ENCODE peak calls at places on chromosomes 6 and 20, in ten cellular contexts. One of them, this sample, is unnamed.
A peak's percentile ranks its signal among the peaks of the same experiment; 100 is the strongest.

GRCh38 chr6:168962886-168963285 is 290.8 kb downstream of the THBS2 start:
- DNase-seq in suprapubic skin: no peak
- DNase-seq in mesendoderm: no peak
- DNase-seq in neural progenitor cell: no peak
- DNase-seq in AG04450: no peak
- DNase-seq in aorta: peak; percentile 78
- DNase-seq in CD8-positive, alpha-beta T cell: no peak
- DNase-seq in cardiac muscle cell: peak; percentile 43
- DNase-seq in CD8-positive, alpha-beta memory T cell: no peak
- DNase-seq in upper lobe of left lung: no peak
- DNase-seq in this sample: peak; percentile 40

GRCh38 chr6:64074981-64075380 is 439.4 kb downstream of the PHF3 start:
- DNase-seq in cardiac muscle cell: no peak
- DNase-seq in AG04450: no peak
- DNase-seq in neural progenitor cell: no peak
- DNase-seq in mesendoderm: no peak
- DNase-seq in upper lobe of left lung: no peak
- DNase-seq in CD8-positive, alpha-beta memory T cell: no peak
- DNase-seq in CD8-positive, alpha-beta T cell: no peak
- DNase-seq in aorta: no peak
- DNase-seq in suprapubic skin: no peak
- DNase-seq in this sample: no peak

GRCh38 chr20:44584103-44584690 is 1.8 kb downstream of the PKIG start:
- DNase-seq in suprapubic skin: no peak
- DNase-seq in cardiac muscle cell: no peak
- DNase-seq in upper lobe of left lung: no peak
- DNase-seq in AG04450: no peak
- DNase-seq in neural progenitor cell: no peak
- DNase-seq in aorta: no peak
- DNase-seq in mesendoderm: no peak
- DNase-seq in CD8-positive, alpha-beta memory T cell: no peak
- DNase-seq in CD8-positive, alpha-beta T cell: no peak
- DNase-seq in this sample: no peak

GRCh38 chr6:41896280-41896679 is 1.1 kb upstream of the USP49 start:
- DNase-seq in neural progenitor cell: no peak
- DNase-seq in CD8-positive, alpha-beta memory T cell: no peak
- DNase-seq in AG04450: no peak
- DNase-seq in CD8-positive, alpha-beta T cell: no peak
- DNase-seq in mesendoderm: no peak
- DNase-seq in upper lobe of left lung: no peak
- DNase-seq in suprapubic skin: no peak
- DNase-seq in aorta: no peak
- DNase-seq in cardiac muscle cell: no peak
- DNase-seq in this sample: no peak

GRCh38 chr20:23005761-23006160 is 29.4 kb upstream of the SSTR4 start:
- DNase-seq in AG04450: no peak
- DNase-seq in CD8-positive, alpha-beta T cell: no peak
- DNase-seq in mesendoderm: no peak
- DNase-seq in upper lobe of left lung: no peak
- DNase-seq in neural progenitor cell: no peak
- DNase-seq in suprapubic skin: no peak
- DNase-seq in CD8-positive, alpha-beta memory T cell: no peak
- DNase-seq in cardiac muscle cell: peak; percentile 73
- DNase-seq in aorta: no peak
- DNase-seq in this sample: no peak

GRCh38 chr6:56246941-56247653 is at the start of gene COL21A1:
- DNase-seq in mesendoderm: peak; percentile 93
- DNase-seq in neural progenitor cell: peak; percentile 89
- DNase-seq in AG04450: no peak
- DNase-seq in suprapubic skin: peak; percentile 76
- DNase-seq in aorta: peak; percentile 92
- DNase-seq in upper lobe of left lung: peak; percentile 44
- DNase-seq in CD8-positive, alpha-beta memory T cell: no peak
- DNase-seq in CD8-positive, alpha-beta T cell: no peak
- DNase-seq in cardiac muscle cell: peak; percentile 60
- DNase-seq in this sample: peak; percentile 39

GRCh38 chr6:111798281-111798725 is 74.9 kb downstream of the FYN start:
- DNase-seq in CD8-positive, alpha-beta T cell: no peak
- DNase-seq in AG04450: no peak
- DNase-seq in CD8-positive, alpha-beta memory T cell: no peak
- DNase-seq in upper lobe of left lung: no peak
- DNase-seq in aorta: no peak
- DNase-seq in neural progenitor cell: no peak
- DNase-seq in mesendoderm: no peak
- DNase-seq in suprapubic skin: no peak
- DNase-seq in cardiac muscle cell: no peak
- DNase-seq in this sample: no peak

GRCh38 chr6:13760948-13761347 is 49.3 kb upstream of the RANBP9 start:
- DNase-seq in CD8-positive, alpha-beta T cell: no peak
- DNase-seq in suprapubic skin: no peak
- DNase-seq in neural progenitor cell: no peak
- DNase-seq in mesendoderm: no peak
- DNase-seq in cardiac muscle cell: peak; percentile 87
- DNase-seq in AG04450: no peak
- DNase-seq in CD8-positive, alpha-beta memory T cell: no peak
- DNase-seq in upper lobe of left lung: peak; percentile 54
- DNase-seq in aorta: no peak
- DNase-seq in this sample: peak; percentile 46

GRCh38 chr6:36386495-36387439 is 702 bp downstream of the ETV7 start:
- DNase-seq in CD8-positive, alpha-beta memory T cell: peak; percentile 53
- DNase-seq in AG04450: peak; percentile 4
- DNase-seq in CD8-positive, alpha-beta T cell: peak; percentile 13
- DNase-seq in upper lobe of left lung: peak; percentile 44
- DNase-seq in suprapubic skin: peak; percentile 80
- DNase-seq in cardiac muscle cell: peak; percentile 75
- DNase-seq in mesendoderm: peak; percentile 56
- DNase-seq in aorta: peak; percentile 77
- DNase-seq in neural progenitor cell: peak; percentile 61
- DNase-seq in this sample: no peak

GRCh38 chr6:136979206-136979605 is 57.1 kb downstream of the SLC35D3 start:
- DNase-seq in neural progenitor cell: no peak
- DNase-seq in CD8-positive, alpha-beta memory T cell: no peak
- DNase-seq in AG04450: no peak
- DNase-seq in CD8-positive, alpha-beta T cell: no peak
- DNase-seq in cardiac muscle cell: no peak
- DNase-seq in upper lobe of left lung: no peak
- DNase-seq in aorta: no peak
- DNase-seq in suprapubic skin: no peak
- DNase-seq in mesendoderm: no peak
- DNase-seq in this sample: no peak

GRCh38 chr6:108518714-108519576 is 41.8 kb upstream of the FOXO3 start:
- DNase-seq in mesendoderm: peak; percentile 60
- DNase-seq in CD8-positive, alpha-beta T cell: no peak
- DNase-seq in CD8-positive, alpha-beta memory T cell: no peak
- DNase-seq in neural progenitor cell: peak; percentile 52
- DNase-seq in AG04450: no peak
- DNase-seq in upper lobe of left lung: no peak
- DNase-seq in cardiac muscle cell: peak; percentile 40
- DNase-seq in suprapubic skin: no peak
- DNase-seq in aorta: no peak
- DNase-seq in this sample: no peak

GRCh38 chr6:35297541-35298481 is at the start of gene DEF6:
- DNase-seq in AG04450: peak; percentile 60
- DNase-seq in CD8-positive, alpha-beta T cell: peak; percentile 89
- DNase-seq in CD8-positive, alpha-beta memory T cell: peak; percentile 92
- DNase-seq in cardiac muscle cell: peak; percentile 90
- DNase-seq in neural progenitor cell: peak; percentile 90
- DNase-seq in suprapubic skin: peak; percentile 88
- DNase-seq in aorta: peak; percentile 89
- DNase-seq in upper lobe of left lung: peak; percentile 95
- DNase-seq in mesendoderm: peak; percentile 94
- DNase-seq in this sample: peak; percentile 70

GRCh38 chr6:437042-437402 is 45.5 kb downstream of the IRF4 start:
- DNase-seq in CD8-positive, alpha-beta memory T cell: no peak
- DNase-seq in cardiac muscle cell: no peak
- DNase-seq in neural progenitor cell: no peak
- DNase-seq in suprapubic skin: no peak
- DNase-seq in upper lobe of left lung: no peak
- DNase-seq in mesendoderm: no peak
- DNase-seq in aorta: no peak
- DNase-seq in CD8-positive, alpha-beta T cell: no peak
- DNase-seq in AG04450: no peak
- DNase-seq in this sample: no peak

GRCh38 chr6:140908505-140908904 is 1224.2 kb upstream of the GJE1 start:
- DNase-seq in mesendoderm: no peak
- DNase-seq in cardiac muscle cell: no peak
- DNase-seq in aorta: peak; percentile 49
- DNase-seq in suprapubic skin: no peak
- DNase-seq in AG04450: no peak
- DNase-seq in upper lobe of left lung: no peak
- DNase-seq in neural progenitor cell: no peak
- DNase-seq in CD8-positive, alpha-beta T cell: no peak
- DNase-seq in CD8-positive, alpha-beta memory T cell: peak; percentile 22
- DNase-seq in this sample: no peak

GRCh38 chr20:57840504-57841296 is 130.9 kb upstream of the PMEPA1 start:
- DNase-seq in CD8-positive, alpha-beta T cell: no peak
- DNase-seq in neural progenitor cell: no peak
- DNase-seq in upper lobe of left lung: no peak
- DNase-seq in aorta: no peak
- DNase-seq in suprapubic skin: no peak
- DNase-seq in cardiac muscle cell: no peak
- DNase-seq in mesendoderm: no peak
- DNase-seq in AG04450: no peak
- DNase-seq in CD8-positive, alpha-beta memory T cell: no peak
- DNase-seq in this sample: no peak

DNA sequence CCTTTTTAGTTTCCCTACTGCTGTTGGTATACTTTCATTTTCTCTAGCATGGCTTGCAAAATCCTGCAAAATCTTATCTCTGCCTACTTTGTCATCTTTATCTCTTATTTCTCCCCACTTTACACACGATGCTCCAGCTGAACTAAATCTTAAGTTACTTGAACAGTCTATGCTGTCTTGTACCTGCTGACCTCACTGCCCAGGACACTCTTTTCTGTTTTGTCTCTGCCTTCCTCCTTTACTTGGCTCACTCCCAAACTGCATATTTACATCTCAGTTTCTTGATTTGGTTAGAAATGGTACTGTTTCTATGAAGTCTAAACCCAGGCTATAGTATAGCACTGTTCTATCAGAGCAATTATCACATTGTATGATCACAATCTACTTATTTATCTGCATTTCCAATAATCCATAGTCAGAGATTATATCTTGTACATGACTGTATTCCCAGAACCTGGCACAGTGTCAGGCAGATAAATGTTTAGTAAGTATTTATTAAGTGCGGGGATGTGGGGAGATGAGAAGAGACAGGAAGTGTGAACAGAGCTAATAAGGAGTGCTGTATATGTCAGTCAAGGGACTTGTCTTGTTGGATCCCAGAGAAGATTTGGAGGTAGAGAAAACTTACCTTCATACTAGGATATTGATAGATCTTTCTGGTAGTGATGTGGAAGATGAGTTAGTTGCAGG is 57.6 kb downstream of the ADGRG6 start:
- DNase-seq in suprapubic skin: no peak
- DNase-seq in aorta: no peak
- DNase-seq in upper lobe of left lung: no peak
- DNase-seq in neural progenitor cell: no peak
- DNase-seq in AG04450: no peak
- DNase-seq in cardiac muscle cell: peak; percentile 36
- DNase-seq in CD8-positive, alpha-beta memory T cell: no peak
- DNase-seq in mesendoderm: no peak
- DNase-seq in CD8-positive, alpha-beta T cell: no peak
- DNase-seq in this sample: no peak
- H3K4me3 ChIP-seq in suprapubic skin: no peak overlapping the region
- H3K4me3 ChIP-seq in aorta: no peak overlapping the region
- H3K4me3 ChIP-seq in upper lobe of left lung: no peak overlapping the region
- H3K4me3 ChIP-seq in neural progenitor cell: no peak overlapping the region
- H3K4me3 ChIP-seq in AG04450: no peak overlapping the region
- H3K4me3 ChIP-seq in cardiac muscle cell: no peak overlapping the region
- H3K4me3 ChIP-seq in CD8-positive, alpha-beta memory T cell: no peak overlapping the region
- H3K4me3 ChIP-seq in mesendoderm: no peak overlapping the region
- H3K4me3 ChIP-seq in CD8-positive, alpha-beta T cell: no peak overlapping the region
- H3K4me3 ChIP-seq in this sample: no peak overlapping the region

GRCh38 chr6:19050765-19051164 is 663.6 kb downstream of the RNF144B start:
- DNase-seq in AG04450: no peak
- DNase-seq in neural progenitor cell: no peak
- DNase-seq in CD8-positive, alpha-beta memory T cell: no peak
- DNase-seq in upper lobe of left lung: no peak
- DNase-seq in CD8-positive, alpha-beta T cell: no peak
- DNase-seq in mesendoderm: no peak
- DNase-seq in aorta: peak; percentile 31
- DNase-seq in cardiac muscle cell: no peak
- DNase-seq in suprapubic skin: no peak
- DNase-seq in this sample: no peak

DNA sequence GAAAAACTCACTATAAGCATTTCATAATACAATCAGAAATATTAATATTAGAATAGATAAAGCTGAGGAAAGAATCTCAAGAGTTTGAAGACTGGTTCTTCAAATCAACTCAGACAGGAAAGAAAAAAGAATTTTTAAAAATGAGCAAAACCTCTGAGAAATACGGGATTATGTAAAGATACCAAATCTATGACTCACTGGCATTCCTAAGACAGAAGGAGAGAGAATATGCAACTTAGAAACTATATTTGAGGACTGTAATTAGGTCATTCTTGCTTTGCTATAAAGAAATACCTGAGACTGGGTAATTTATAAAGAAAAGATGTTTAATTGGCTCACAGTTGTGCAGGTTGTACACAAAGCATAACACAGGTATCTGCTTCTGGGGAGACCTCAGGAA is 665.1 kb downstream of the RNF144B start:
- DNase-seq in upper lobe of left lung: no peak
- DNase-seq in suprapubic skin: no peak
- DNase-seq in aorta: no peak
- DNase-seq in CD8-positive, alpha-beta T cell: no peak
- DNase-seq in neural progenitor cell: no peak
- DNase-seq in cardiac muscle cell: peak; percentile 33
- DNase-seq in mesendoderm: peak; percentile 39
- DNase-seq in AG04450: no peak
- DNase-seq in CD8-positive, alpha-beta memory T cell: no peak
- DNase-seq in this sample: no peak
- H3K27me3 ChIP-seq in upper lobe of left lung: no peaks in the 10 kb centered on the region
- H3K27me3 ChIP-seq in suprapubic skin: no peaks in the 10 kb centered on the region
- H3K27me3 ChIP-seq in aorta: no peaks in the 10 kb centered on the region
- H3K27me3 ChIP-seq in CD8-positive, alpha-beta T cell: no peaks in the 10 kb centered on the region
- H3K27me3 ChIP-seq in neural progenitor cell: no peaks in the 10 kb centered on the region
- H3K27me3 ChIP-seq in cardiac muscle cell: no peaks in the 10 kb centered on the region
- H3K27me3 ChIP-seq in mesendoderm: no peaks in the 10 kb centered on the region
- H3K27me3 ChIP-seq in AG04450: no peaks in the 10 kb centered on the region
- H3K27me3 ChIP-seq in CD8-positive, alpha-beta memory T cell: no peaks in the 10 kb centered on the region
- H3K27me3 ChIP-seq in this sample: no peaks in the 10 kb centered on the region

GRCh38 chr20:3857405-3857804 is 10.8 kb downstream of the MAVS start:
- DNase-seq in AG04450: no peak
- DNase-seq in cardiac muscle cell: no peak
- DNase-seq in suprapubic skin: no peak
- DNase-seq in neural progenitor cell: no peak
- DNase-seq in mesendoderm: no peak
- DNase-seq in CD8-positive, alpha-beta memory T cell: no peak
- DNase-seq in aorta: no peak
- DNase-seq in CD8-positive, alpha-beta T cell: no peak
- DNase-seq in upper lobe of left lung: no peak
- DNase-seq in this sample: no peak
- H3K4me3 ChIP-seq in AG04450: no peak overlapping the region
- H3K4me3 ChIP-seq in cardiac muscle cell: no peak overlapping the region
- H3K4me3 ChIP-seq in suprapubic skin: no peak overlapping the region
- H3K4me3 ChIP-seq in neural progenitor cell: no peak overlapping the region
- H3K4me3 ChIP-seq in mesendoderm: no peak overlapping the region
- H3K4me3 ChIP-seq in CD8-positive, alpha-beta memory T cell: no peak overlapping the region
- H3K4me3 ChIP-seq in aorta: no peak overlapping the region
- H3K4me3 ChIP-seq in CD8-positive, alpha-beta T cell: no peak overlapping the region
- H3K4me3 ChIP-seq in upper lobe of left lung: no peak overlapping the region
- H3K4me3 ChIP-seq in this sample: no peak overlapping the region

GRCh38 chr20:48180637-48181036 is 395.4 kb upstream of the SULF2 start:
- DNase-seq in mesendoderm: no peak
- DNase-seq in neural progenitor cell: no peak
- DNase-seq in suprapubic skin: no peak
- DNase-seq in upper lobe of left lung: no peak
- DNase-seq in CD8-positive, alpha-beta T cell: no peak
- DNase-seq in cardiac muscle cell: peak; percentile 21
- DNase-seq in AG04450: no peak
- DNase-seq in aorta: no peak
- DNase-seq in CD8-positive, alpha-beta memory T cell: no peak
- DNase-seq in this sample: no peak
- H3K27me3 ChIP-seq in mesendoderm: no peaks in the 10 kb centered on the region
- H3K27me3 ChIP-seq in neural progenitor cell: peaks cover 14% of the 10 kb centered on the region
- H3K27me3 ChIP-seq in suprapubic skin: no peaks in the 10 kb centered on the region
- H3K27me3 ChIP-seq in upper lobe of left lung: no peaks in the 10 kb centered on the region
- H3K27me3 ChIP-seq in CD8-positive, alpha-beta T cell: no peaks in the 10 kb centered on the region
- H3K27me3 ChIP-seq in cardiac muscle cell: no peaks in the 10 kb centered on the region
- H3K27me3 ChIP-seq in AG04450: no peaks in the 10 kb centered on the region
- H3K27me3 ChIP-seq in aorta: no peaks in the 10 kb centered on the region
- H3K27me3 ChIP-seq in CD8-positive, alpha-beta memory T cell: no peaks in the 10 kb centered on the region
- H3K27me3 ChIP-seq in this sample: no peaks in the 10 kb centered on the region